ENCODE peak calls at places on chromosome 4, in six cellular contexts. R is uterus, O is suprapubic skin, D is transverse colon, G is heart left ventricle, Q is right lobe of liver. J is an unnamed sample.

GRCh38 chr4:42608551-42608950 is 48.4 kb downstream of the ATP8A1 start:
- DNase-seq in R (no peak), O (no peak), D (no peak), G (no peak), Q (no peak), J (no peak)

GRCh38 chr4:147984065-147984777 is 252.3 kb downstream of the ARHGAP10 start:
- DNase-seq in R (no peak), O (no peak), D (peak), G (peak), Q (no peak), J (no peak)

GRCh38 chr4:24979554-24979953 is 51.2 kb downstream of the LGI2 start:
- DNase-seq in R (no peak), O (no peak), D (peak), G (peak), Q (peak), J (no peak)

GRCh38 chr4:123430031-123430430 is 33.4 kb downstream of the SPRY1 start:
- DNase-seq in R (no peak), O (no peak), D (no peak), G (no peak), Q (no peak), J (no peak)

GRCh38 chr4:49058306-49058705 is 72.2 kb downstream of the CWH43 start:
- DNase-seq in R (no peak), O (no peak), D (no peak), G (no peak), Q (no peak), J (no peak)

GRCh38 chr4:31023109-31023508 is 302.9 kb downstream of the PCDH7 start:
- DNase-seq in R (no peak), O (no peak), D (no peak), G (no peak), Q (no peak), J (no peak)

GRCh38 chr4:107666134-107666533 is 53.9 kb downstream of the PAPSS1 start:
- DNase-seq in R (no peak), O (no peak), D (no peak), G (no peak), Q (no peak), J (no peak)

GRCh38 chr4:65968873-65969272 is 298.6 kb upstream of the EPHA5 start:
- DNase-seq in R (no peak), O (no peak), D (no peak), G (no peak), Q (no peak), J (no peak)

GRCh38 chr4:168854216-168854921 is 155.7 kb downstream of the CBR4 start:
- DNase-seq in R (peak), O (no peak), D (no peak), G (peak), Q (no peak), J (no peak)

GRCh38 chr4:113743690-113744089 is 17.8 kb downstream of the CAMK2D start:
- DNase-seq in R (no peak), O (no peak), D (no peak), G (no peak), Q (no peak), J (no peak)

GRCh38 chr4:8316911-8317351 is 47.4 kb downstream of the HTRA3 start:
- DNase-seq in R (peak), O (peak), D (no peak), G (no peak), Q (no peak), J (no peak)

GRCh38 chr4:182799515-182800215 is 117.5 kb downstream of the DCTD start:
- DNase-seq in R (no peak), O (no peak), D (no peak), G (no peak), Q (no peak), J (no peak)

GRCh38 chr4:123114084-123114914 is 191.9 kb upstream of the NUDT6 start:
- DNase-seq in R (no peak), O (no peak), D (no peak), G (no peak), Q (no peak), J (no peak)

GRCh38 chr4:21569638-21570037 is 378.9 kb downstream of the KCNIP4 start:
- DNase-seq in R (no peak), O (no peak), D (no peak), G (no peak), Q (no peak), J (no peak)

GRCh38 chr4:6762244-6762615 is 20.3 kb upstream of the KIAA0232 start:
- DNase-seq in R (no peak), O (no peak), D (no peak), G (no peak), Q (no peak), J (no peak)

GRCh38 chr4:56937262-56937661 is 29.6 kb downstream of the REST start:
- DNase-seq in R (no peak), O (no peak), D (no peak), G (no peak), Q (no peak), J (peak)

GRCh38 chr4:183812567-183812966 is 92.5 kb upstream of the STOX2 start:
- DNase-seq in R (no peak), O (no peak), D (no peak), G (no peak), Q (no peak), J (no peak)

GRCh38 chr4:123505457-123506310 is 109.1 kb downstream of the SPRY1 start:
- DNase-seq in R (peak), O (peak), D (peak), G (peak), Q (peak), J (no peak)

GRCh38 chr4:28686618-28687017 is 1826.0 kb downstream of the STIM2 start:
- DNase-seq in R (no peak), O (no peak), D (peak), G (peak), Q (peak), J (peak)

GRCh38 chr4:164251257-164251656 is 502.7 kb upstream of the SMIM31 start:
- DNase-seq in R (no peak), O (no peak), D (no peak), G (no peak), Q (no peak), J (no peak)

GRCh38 chr4:109815151-109816081 is at the start of gene GAR1:
- DNase-seq in R (peak), O (peak), D (peak), G (peak), Q (peak), J (peak)
- TF ChIP-seq POLR2A in R (peak), O (no peak), D (peak), G (peak), Q (no peak), J (peak)

GRCh38 chr4:54225671-54226398 is 3.3 kb upstream of the PDGFRA start:
- DNase-seq in R (peak), O (no peak), D (no peak), G (no peak), Q (peak), J (no peak)

GRCh38 chr4:54227261-54228063 is 1.6 kb upstream of the PDGFRA start:
- DNase-seq in R (peak), O (no peak), D (no peak), G (no peak), Q (peak), J (peak)

GRCh38 chr4:54224960-54225670 is 4.0 kb upstream of the PDGFRA start:
- DNase-seq in R (peak), O (no peak), D (no peak), G (no peak), Q (no peak), J (no peak)

GRCh38 chr4:54228064-54228527 is 997 bp upstream of the PDGFRA start:
- DNase-seq in R (peak), O (peak), D (peak), G (peak), Q (peak), J (peak)

DNA sequence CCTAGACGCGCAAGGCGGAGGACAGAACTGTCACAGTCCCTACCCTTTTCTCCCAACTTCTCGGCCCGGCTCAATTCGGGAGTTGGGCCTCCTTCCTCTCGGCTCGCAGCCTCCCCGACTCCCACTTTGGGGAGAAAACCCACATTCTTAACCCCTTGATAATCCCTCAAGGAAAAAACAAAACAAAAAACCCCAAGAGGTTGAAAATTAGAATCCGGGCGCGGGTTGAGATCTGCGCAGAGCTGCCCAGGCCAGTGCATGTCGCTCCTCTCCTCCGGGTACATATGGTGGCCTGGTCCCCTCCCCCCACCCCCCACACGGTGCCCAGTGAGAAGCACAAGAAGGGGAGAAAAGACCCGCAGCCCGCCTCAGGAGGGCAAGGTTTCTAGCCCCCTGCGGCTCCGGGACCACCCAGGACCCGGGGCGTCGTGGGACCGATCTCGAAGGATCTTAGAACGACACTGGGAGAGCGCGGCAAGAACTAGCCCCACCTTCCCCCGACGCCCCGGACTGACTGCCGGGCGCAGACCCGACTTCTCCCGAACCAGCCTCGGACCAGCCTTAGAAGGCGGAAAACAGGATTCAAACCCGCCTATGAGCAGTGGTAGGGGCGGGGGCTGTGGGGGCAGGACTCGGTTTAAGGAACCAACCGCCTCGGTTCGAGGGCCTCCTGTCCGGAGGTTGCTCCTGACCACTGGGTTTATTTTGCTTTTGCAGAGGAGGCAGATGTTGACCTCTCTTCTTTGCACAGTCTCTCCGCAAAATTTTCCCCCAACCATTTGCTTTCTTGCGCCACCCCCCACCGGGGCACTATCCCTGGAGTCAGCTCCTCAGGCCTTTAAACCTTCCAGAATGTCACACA is 2.5 kb upstream of the PDGFRA start:
- DNase-seq in R (peak), O (peak), D (peak), G (peak), Q (peak), J (no peak)
- TF ChIP-seq POLR2A in R (peak), O (no peak), D (peak), G (peak), Q (peak), J (no peak)

GRCh38 chr4:77047037-77047436 is 28.8 kb downstream of the CCNI start:
- DNase-seq in R (no peak), O (no peak), D (no peak), G (no peak), Q (no peak), J (no peak)
- TF ChIP-seq POLR2A in R (no peak), O (no peak), D (no peak), G (no peak), Q (no peak), J (no peak)

GRCh38 chr4:132297346-132297745 is 851.7 kb upstream of the PCDH10 start:
- DNase-seq in R (no peak), O (no peak), D (no peak), G (no peak), Q (no peak), J (no peak)

DNA sequence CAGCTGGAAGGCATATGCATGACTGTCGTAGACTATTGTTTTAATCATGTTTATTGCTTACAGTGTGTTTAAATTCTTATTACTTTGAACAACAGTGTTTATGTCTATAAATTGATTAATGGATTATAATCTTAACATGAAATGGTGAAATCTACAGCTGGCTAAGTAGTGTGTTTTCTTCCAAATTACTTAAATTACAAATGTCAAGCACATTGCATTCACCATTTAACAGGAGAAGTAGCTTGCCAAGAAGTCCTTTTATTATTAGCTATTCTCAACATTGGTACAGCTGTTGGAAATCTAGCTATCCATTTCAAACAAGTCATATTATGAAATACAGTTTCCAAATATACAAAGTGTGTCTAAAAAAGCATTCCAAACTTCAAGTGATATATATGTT is 849.2 kb upstream of the PCDH10 start:
- DNase-seq in R (no peak), O (no peak), D (no peak), G (no peak), Q (no peak), J (no peak)
- TF ChIP-seq POLR2A in R (no peak), O (no peak), D (no peak), G (no peak), Q (no peak), J (no peak)

DNA sequence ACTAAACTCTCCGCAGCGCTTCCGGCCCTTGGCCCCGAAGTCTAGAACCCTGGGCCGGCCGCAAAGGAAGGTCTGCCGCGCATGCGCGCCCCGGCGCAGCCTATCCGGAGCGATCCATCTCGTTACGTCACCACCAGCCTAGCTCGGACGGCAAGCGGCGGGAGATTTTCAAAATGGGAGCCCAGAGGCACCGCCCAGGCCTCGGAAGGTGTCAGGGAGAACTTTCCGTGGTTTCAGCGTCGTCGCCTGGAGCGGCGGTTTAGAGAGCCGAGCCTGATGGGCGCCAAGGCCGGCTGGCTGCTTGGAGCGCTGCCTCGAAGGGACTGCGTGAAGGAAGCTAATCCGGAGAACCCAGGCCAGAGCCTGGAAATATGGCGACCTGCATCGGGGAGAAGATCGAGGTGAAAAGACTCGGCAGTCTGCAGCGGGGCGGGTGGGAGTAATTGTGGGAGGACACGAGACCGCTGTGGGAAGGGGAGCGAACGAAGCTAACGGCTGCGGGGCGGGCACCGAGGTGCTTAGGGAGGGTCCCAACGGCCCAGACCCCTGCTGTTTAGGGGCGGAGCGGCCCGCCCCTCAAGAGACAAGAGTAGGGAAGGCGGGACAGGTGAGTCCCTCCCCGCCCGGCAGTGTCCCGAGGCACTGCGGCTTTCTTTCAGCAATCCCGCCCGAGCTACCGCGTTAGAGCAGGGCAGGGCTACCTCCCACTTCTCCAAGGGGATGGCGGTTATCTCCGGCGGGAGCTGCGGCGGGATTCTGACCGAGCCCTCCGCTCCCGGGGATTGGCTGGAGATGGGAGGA is at the start of gene PLK4:
- DNase-seq in R (peak), O (peak), D (peak), G (peak), Q (peak), J (peak)
- TF ChIP-seq POLR2A in R (peak), O (no peak), D (no peak), G (no peak), Q (no peak), J (peak)

GRCh38 chr4:140523857-140524742 is at the start of gene ELMOD2:
- DNase-seq in R (peak), O (peak), D (peak), G (peak), Q (peak), J (peak)
- TF ChIP-seq POLR2A in R (peak), O (no peak), D (peak), G (peak), Q (peak), J (peak)

GRCh38 chr4:47463235-47463956 is at the start of gene COMMD8:
- DNase-seq in R (peak), O (peak), D (peak), G (peak), Q (peak), J (peak)
- TF ChIP-seq POLR2A in R (peak), O (no peak), D (peak), G (peak), Q (peak), J (peak)

GRCh38 chr4:173170210-173170778 is 1.7 kb downstream of the GALNT7 start:
- DNase-seq in R (no peak), O (no peak), D (no peak), G (no peak), Q (no peak), J (no peak)

GRCh38 chr4:173171098-173171497 is 2.5 kb downstream of the GALNT7 start:
- DNase-seq in R (no peak), O (no peak), D (no peak), G (no peak), Q (no peak), J (no peak)

GRCh38 chr4:173169178-173169427 is 492 bp downstream of the GALNT7 start:
- DNase-seq in R (no peak), O (no peak), D (no peak), G (peak), Q (no peak), J (no peak)

GRCh38 chr4:173168396-173169177 is at the start of gene GALNT7:
- DNase-seq in R (peak), O (peak), D (peak), G (peak), Q (peak), J (peak)

DNA sequence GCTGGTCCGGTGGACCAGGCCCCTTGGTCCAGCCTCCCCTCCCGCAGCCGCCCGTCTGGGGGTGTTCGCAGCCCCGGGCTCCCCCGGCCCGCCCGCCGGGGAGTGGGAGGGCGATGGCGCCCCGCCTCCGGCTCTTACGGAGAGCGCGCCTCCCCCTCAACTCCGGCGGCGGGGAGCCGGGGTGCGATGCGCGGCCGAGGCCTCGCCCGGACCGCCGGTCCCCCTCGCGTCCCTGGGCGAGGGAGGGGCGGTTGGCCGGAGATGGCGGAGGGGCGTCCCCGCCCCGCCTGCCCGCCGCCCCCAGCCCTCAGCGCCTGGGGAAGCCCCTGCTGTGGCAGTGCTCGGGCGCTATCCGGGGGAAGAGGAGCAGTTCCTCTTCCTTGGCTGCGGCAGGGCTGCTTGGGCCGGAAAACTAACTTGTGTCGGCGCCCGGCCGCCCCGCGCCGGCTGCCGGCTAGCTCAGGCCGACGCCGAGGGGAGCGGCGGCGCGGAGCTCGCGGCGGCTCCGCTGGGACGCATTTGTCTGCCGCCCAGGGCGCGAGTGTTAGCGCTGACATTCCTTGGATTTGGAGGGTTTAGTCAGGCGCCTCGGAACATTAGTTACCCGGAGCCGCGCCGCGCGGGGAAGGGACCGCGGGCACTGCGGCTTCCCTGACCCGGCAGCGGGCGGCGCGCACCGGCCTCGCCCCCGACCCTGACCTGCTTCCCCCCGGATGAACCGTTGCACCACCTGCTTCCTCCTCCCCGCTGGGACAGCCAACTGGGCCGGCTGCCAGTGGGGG is 1.0 kb downstream of the GALNT7 start:
- DNase-seq in R (peak), O (peak), D (peak), G (peak), Q (peak), J (no peak)
- TF ChIP-seq POLR2A in R (peak), O (no peak), D (no peak), G (peak), Q (no peak), J (peak)

J was measured in H54.